ENCODE peak calls at places on chromosomes 16 and 17, in seven cellular contexts. W, S, C, P, K, V and T are unnamed samples.

GRCh38 chr16:27224741-27225300 is 21.5 kb downstream of the KDM8 start:
- DNase-seq in W (no peak), S (no peak), C (no peak), P (no peak), K (no peak), V (no peak), T (no peak)

GRCh38 chr16:73771676-73772075 is 524.9 kb upstream of the PSMD7 start:
- DNase-seq in W (no peak), S (no peak), C (no peak), P (no peak), K (peak; percentile 5), V (no peak), T (no peak)

GRCh38 chr17:58020401-58020800 is 13.4 kb upstream of the SRSF1 start:
- DNase-seq in W (no peak), S (no peak), C (no peak), P (no peak), K (no peak), V (no peak), T (no peak)

GRCh38 chr17:64504769-64505319 is 1.2 kb downstream of the DDX5 start:
- DNase-seq in W (no peak), S (peak; percentile 42), C (no peak), P (no peak), K (peak; percentile 71), V (no peak), T (no peak)

GRCh38 chr17:78075545-78075944 is 53.0 kb downstream of the TMC6 start:
- DNase-seq in W (no peak), S (no peak), C (no peak), P (no peak), K (no peak), V (no peak), T (no peak)

GRCh38 chr16:17606460-17606859 is 135.7 kb upstream of the XYLT1 start:
- DNase-seq in W (no peak), S (no peak), C (no peak), P (no peak), K (no peak), V (no peak), T (no peak)

GRCh38 chr17:64178011-64178825 is 48.3 kb upstream of the ERN1 start:
- DNase-seq in W (no peak), S (peak; percentile 90), C (peak; percentile 38), P (no peak), K (no peak), V (no peak), T (no peak)

GRCh38 chr16:81945665-81946064 is 65.6 kb downstream of the SDR42E1 start:
- DNase-seq in W (no peak), S (no peak), C (no peak), P (no peak), K (no peak), V (no peak), T (no peak)

GRCh38 chr17:60049936-60050335 is 28.8 kb downstream of the HEATR6 start:
- DNase-seq in W (no peak), S (no peak), C (no peak), P (no peak), K (no peak), V (no peak), T (no peak)

GRCh38 chr17:67200727-67201301 is 44.2 kb downstream of the HELZ start:
- DNase-seq in W (no peak), S (peak; percentile 53), C (no peak), P (no peak), K (peak; percentile 19), V (no peak), T (no peak)

GRCh38 chr16:1778200-1779179 is 3.9 kb downstream of the SPSB3 start:
- DNase-seq in W (peak; percentile 43), S (no peak), C (no peak), P (no peak), K (no peak), V (no peak), T (no peak)

GRCh38 chr17:6567528-6568185 is 11.3 kb upstream of the PITPNM3 start:
- DNase-seq in W (no peak), S (no peak), C (peak; percentile 49), P (peak; percentile 62), K (no peak), V (peak; percentile 67), T (no peak)

GRCh38 chr16:65756163-65756562 is 610.3 kb upstream of the CDH5 start:
- DNase-seq in W (no peak), S (no peak), C (no peak), P (no peak), K (no peak), V (no peak), T (no peak)

GRCh38 chr16:57186630-57187507 is 740 bp downstream of the RSPRY1 start:
- DNase-seq in W (peak; percentile 55), S (peak; percentile 54), C (no peak), P (no peak), K (peak; percentile 64), V (no peak), T (no peak)

GRCh38 chr17:33039874-33040273 is 48.2 kb downstream of the SPACA3 start:
- DNase-seq in W (no peak), S (no peak), C (no peak), P (no peak), K (no peak), V (no peak), T (no peak)

GRCh38 chr16:28092721-28093382 is 29.3 kb upstream of the GSG1L start:
- DNase-seq in W (no peak), S (no peak), C (no peak), P (no peak), K (no peak), V (peak; percentile 38), T (no peak)

GRCh38 chr16:86926695-86927094 is 348.3 kb downstream of the FOXL1 start:
- DNase-seq in W (no peak), S (no peak), C (no peak), P (no peak), K (no peak), V (no peak), T (no peak)

GRCh38 chr16:8370374-8371015 is 219.8 kb downstream of the TMEM114 start:
- DNase-seq in W (no peak), S (peak; percentile 28), C (no peak), P (no peak), K (peak; percentile 5), V (no peak), T (no peak)

GRCh38 chr17:78019367-78019975 is 61.0 kb downstream of the TNRC6C start:
- DNase-seq in W (no peak), S (peak; percentile 53), C (no peak), P (no peak), K (peak; percentile 66), V (no peak), T (no peak)

GRCh38 chr17:52678211-52678610 is 519.7 kb upstream of the CA10 start:
- DNase-seq in W (no peak), S (no peak), C (no peak), P (no peak), K (no peak), V (no peak), T (no peak)

GRCh38 chr17:31488264-31488981 is 96.9 kb downstream of the RAB11FIP4 start:
- DNase-seq in W (no peak), S (no peak), C (peak; percentile 61), P (no peak), K (no peak), V (no peak), T (no peak)

GRCh38 chr17:49369760-49370159 is 7.7 kb upstream of the ZNF652 start:
- DNase-seq in W (no peak), S (no peak), C (no peak), P (no peak), K (no peak), V (no peak), T (no peak)

GRCh38 chr17:61253937-61254677 is 145.5 kb upstream of the TBX2 start:
- DNase-seq in W (no peak), S (no peak), C (no peak), P (no peak), K (no peak), V (no peak), T (no peak)

GRCh38 chr17:83010323-83011200 is 68.8 kb upstream of the METRNL start:
- DNase-seq in W (no peak), S (no peak), C (peak; percentile 37), P (no peak), K (no peak), V (no peak), T (no peak)

DNA sequence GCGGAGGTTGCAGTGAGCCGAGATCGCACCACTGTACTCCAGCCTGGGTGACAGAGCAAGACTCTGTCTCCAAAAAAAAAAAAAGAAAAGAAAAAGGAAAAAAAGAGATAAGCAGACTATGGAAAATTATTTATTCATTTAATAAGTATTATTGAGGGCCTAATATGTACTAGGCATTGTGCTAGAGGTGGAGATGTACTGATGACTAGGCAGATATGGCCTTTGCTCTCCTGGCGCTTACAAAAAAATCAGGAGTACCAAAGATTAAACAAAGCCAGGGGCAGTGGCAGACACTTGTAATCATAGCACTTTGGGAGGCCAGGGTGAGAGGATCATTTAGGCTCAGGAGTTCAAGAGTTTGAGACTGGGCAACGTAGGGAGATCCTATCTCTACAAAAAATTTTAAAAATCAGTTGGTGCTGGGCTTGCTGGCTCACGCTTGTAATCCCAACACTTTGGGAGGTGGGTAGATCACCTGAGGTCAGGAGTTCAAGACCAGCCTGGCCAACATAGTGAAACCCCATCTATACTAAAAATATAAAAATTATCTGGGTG is 10.4 kb upstream of the TNRC6A start:
- DNase-seq in W (no peak), S (no peak), C (no peak), P (no peak), K (no peak), V (no peak), T (no peak)
- H3K27me3 ChIP-seq in W (no peaks in the 10 kb centered on the region), S (peaks cover 10% of the 10 kb centered on the region), C (no peaks in the 10 kb centered on the region), P (no peaks in the 10 kb centered on the region), K (no peaks in the 10 kb centered on the region), V (no peaks in the 10 kb centered on the region), T (no peaks in the 10 kb centered on the region)

DNA sequence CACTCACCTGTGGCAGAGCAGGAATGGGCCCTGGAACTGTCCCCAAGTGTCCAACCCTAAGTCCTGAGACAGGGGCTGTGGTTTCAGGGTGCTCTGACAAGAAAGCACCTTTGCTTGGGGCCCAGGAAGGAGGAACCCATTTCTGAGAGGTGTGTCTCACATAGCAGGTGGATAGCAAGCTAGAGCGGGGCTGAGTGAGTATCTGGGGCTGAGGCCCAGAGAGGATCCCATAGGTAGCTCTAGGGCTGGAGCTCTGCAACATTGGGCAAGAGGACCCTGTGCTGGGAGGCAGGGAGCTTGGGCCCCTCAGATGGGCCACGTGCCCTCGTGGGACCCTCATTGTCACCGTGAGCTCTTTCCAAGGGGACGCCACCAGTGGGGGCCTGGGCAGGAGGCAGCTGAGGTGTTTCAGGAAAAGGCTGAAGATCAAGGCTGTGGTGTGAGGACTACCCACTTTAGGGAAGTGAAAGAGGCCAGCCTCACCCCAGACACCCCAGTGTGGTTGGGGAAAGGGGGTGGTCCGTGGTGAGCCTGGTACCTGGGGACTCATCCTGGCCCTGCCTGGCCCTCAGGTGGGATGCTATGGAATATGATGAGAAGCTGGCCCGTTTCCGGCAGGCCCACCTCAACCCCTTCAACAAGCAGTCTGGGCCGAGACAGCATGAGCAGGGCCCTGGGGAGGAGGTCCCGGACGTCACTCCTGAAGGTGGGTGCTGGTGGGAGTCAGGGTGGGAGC is 5.3 kb downstream of the DEF8 start:
- DNase-seq in W (no peak), S (no peak), C (no peak), P (no peak), K (no peak), V (no peak), T (no peak)
- TF ChIP-seq EP300 in W (no peak), S (no peak), C (no peak), P (no peak), K (no peak), V (no peak), T (no peak)

GRCh38 chr16:84294196-84295142 is at the start of gene WFDC1:
- DNase-seq in W (peak; percentile 57), S (no peak), C (no peak), P (no peak), K (no peak), V (peak; percentile 80), T (no peak)
- TF ChIP-seq POLR2A in W (no peak), S (no peak), C (no peak), P (no peak), K (no peak), V (peak; percentile 47), T (no peak)

GRCh38 chr17:81113158-81113724 is 52.1 kb upstream of the PVALEF start:
- DNase-seq in W (no peak), S (no peak), C (no peak), P (no peak), K (no peak), V (no peak), T (no peak)
- H3K27me3 ChIP-seq in W (no peaks in the 10 kb centered on the region), S (no peaks in the 10 kb centered on the region), C (no peaks in the 10 kb centered on the region), P (no peaks in the 10 kb centered on the region), K (no peaks in the 10 kb centered on the region), V (no peaks in the 10 kb centered on the region), T (no peaks in the 10 kb centered on the region)